ENCODE peak calls at places on chromosomes 4 and X, in ten cellular contexts. U is activated effector memory CD4-positive, alpha-beta T cell treated with Interleukin-2 at 50 U/mL for 16 hours; M is skeletal muscle cell; O is AG20443; B is NB4; H is aorta; X is pancreas; S is heart right ventricle; K is left ventricle myocardium inferior; F is stimulated activated CD4-positive, alpha-beta T cell treated with anti-CD3 and anti-CD28 coated beads, Interleukin-12 subunit alpha, Interleukin-12 subunit beta, amount 100 ng/mL, for 24 hours. V is an unnamed sample.

GRCh38 chrX:13469963-13470679 is 99.3 kb upstream of the EGFL6 start:
- DNase-seq in M (no peak), X (no peak), B (no peak), S (no peak), U (no peak), H (no peak), K (no peak), F (no peak), O (peak), V (no peak)

GRCh38 chr4:184792950-184793555 is 32.7 kb downstream of the ACSL1 start:
- DNase-seq in X (no peak), M (peak), F (peak), U (no peak), O (peak), H (no peak), B (peak), S (no peak), K (no peak), V (peak)

GRCh38 chr4:91325495-91325894 is 978.3 kb upstream of the GRID2 start:
- DNase-seq in H (no peak), O (no peak), S (no peak), U (no peak), B (no peak), K (no peak), X (no peak), M (peak), F (no peak), V (no peak)

GRCh38 chr4:40149960-40150385 is 46.9 kb upstream of the RHOH start:
- DNase-seq in U (peak), B (peak), S (no peak), K (peak), O (peak), H (no peak), F (peak), X (peak), M (peak), V (peak)

GRCh38 chr4:18366762-18367358 is 345.3 kb upstream of the LCORL start:
- DNase-seq in S (no peak), M (peak), O (no peak), F (no peak), U (no peak), X (no peak), K (no peak), H (no peak), B (peak), V (peak)

GRCh38 chr4:111605111-111605510 is 540.1 kb upstream of the FAM241A start:
- DNase-seq in S (no peak), F (no peak), M (no peak), X (no peak), U (no peak), B (no peak), K (no peak), O (no peak), H (no peak), V (no peak)

GRCh38 chr4:143538979-143539669 is 25.6 kb downstream of the SMARCA5 start:
- DNase-seq in O (no peak), H (no peak), X (no peak), U (no peak), B (no peak), K (no peak), F (no peak), M (no peak), S (no peak), V (no peak)

GRCh38 chr4:95231713-95232112 is 317.1 kb downstream of the UNC5C start:
- DNase-seq in F (no peak), O (no peak), U (no peak), S (no peak), M (no peak), B (no peak), X (no peak), H (no peak), K (no peak), V (no peak)

GRCh38 chrX:108036298-108036973 is 8.4 kb upstream of the VSIG1 start:
- DNase-seq in X (no peak), B (peak), O (no peak), K (no peak), M (peak), S (no peak), F (no peak), U (no peak), H (no peak), V (no peak)

GRCh38 chr4:168128601-168129000 is 36.3 kb downstream of the ANXA10 start:
- DNase-seq in H (no peak), K (no peak), X (no peak), S (no peak), M (no peak), F (no peak), O (no peak), U (no peak), B (no peak), V (no peak)

GRCh38 chr4:100504086-100504874 is 13.5 kb downstream of the EMCN start:
- DNase-seq in H (no peak), X (no peak), B (no peak), F (no peak), S (no peak), O (no peak), U (no peak), K (no peak), M (no peak), V (no peak)

GRCh38 chrX:13212191-13212651 is 107.6 kb downstream of the ATXN3L start:
- DNase-seq in O (no peak), H (no peak), B (peak), M (no peak), S (no peak), K (peak), U (no peak), X (no peak), F (no peak), V (peak)

GRCh38 chrX:115268421-115268820 is 21.1 kb upstream of the LUZP4 start:
- DNase-seq in S (no peak), K (no peak), X (no peak), O (no peak), U (no peak), H (no peak), B (peak), M (no peak), F (no peak), V (no peak)

GRCh38 chr4:73343432-73343831 is 60.7 kb upstream of the ALB start:
- DNase-seq in F (no peak), B (no peak), U (no peak), H (no peak), X (no peak), O (no peak), S (no peak), M (no peak), K (no peak), V (no peak)

GRCh38 chr4:41678951-41679350 is 69.6 kb downstream of the PHOX2B start:
- DNase-seq in X (no peak), F (no peak), K (no peak), H (no peak), M (no peak), O (no peak), B (no peak), U (no peak), S (no peak), V (no peak)

GRCh38 chrX:8731579-8732395 is at the start of gene ANOS1:
- DNase-seq in K (peak), F (no peak), M (no peak), B (no peak), X (peak), H (peak), U (no peak), S (peak), O (no peak), V (no peak)

GRCh38 chrX:2685886-2686285 is 5.2 kb upstream of the CD99 start:
- DNase-seq in M (no peak), S (no peak), H (no peak), U (no peak), X (no peak), O (no peak), B (no peak), F (no peak), K (no peak), V (no peak)

GRCh38 chrX:22534643-22535042 is 261.9 kb downstream of the CBLL2 start:
- DNase-seq in M (peak), B (no peak), H (peak), U (no peak), O (peak), X (no peak), S (peak), F (no peak), K (peak), V (no peak)

GRCh38 chr4:120694973-120695372 is 227.6 kb downstream of the PRDM5 start:
- DNase-seq in K (no peak), X (peak), M (peak), U (no peak), F (no peak), S (no peak), B (no peak), H (no peak), O (no peak), V (no peak)

GRCh38 chrX:37347420-37347819 is 1.7 kb upstream of the PRRG1 start:
- DNase-seq in U (no peak), M (peak), X (no peak), F (no peak), H (no peak), K (no peak), S (no peak), B (peak), O (peak), V (peak)

GRCh38 chrX:42778096-42778495 is at the start of gene PPP1R2C:
- DNase-seq in H (no peak), F (no peak), S (no peak), U (no peak), M (no peak), K (no peak), O (no peak), B (no peak), X (no peak), V (no peak)

GRCh38 chr4:13701937-13702446 is 74.5 kb upstream of the BOD1L1 start:
- DNase-seq in F (no peak), S (no peak), X (no peak), O (peak), U (no peak), H (no peak), B (peak), K (no peak), M (no peak), V (peak)

GRCh38 chrX:318739-319578 is at the start of gene GTPBP6:
- DNase-seq in X (peak), S (peak), U (peak), B (peak), F (peak), H (peak), M (peak), O (peak), K (peak), V (no peak)

GRCh38 chr4:89056953-89057398 is at the start of gene FAM13A:
- DNase-seq in S (peak), B (peak), M (peak), X (peak), K (peak), O (peak), F (no peak), U (no peak), H (peak), V (peak)

GRCh38 chr4:26779674-26780073 is 81.0 kb upstream of the STIM2 start:
- DNase-seq in B (peak), H (no peak), S (no peak), F (no peak), U (no peak), M (peak), K (no peak), O (peak), X (no peak), V (no peak)

GRCh38 chrX:40628506-40628905 is 5.3 kb downstream of the MPC1L start:
- DNase-seq in B (peak), X (no peak), F (no peak), U (no peak), K (no peak), S (no peak), O (no peak), M (no peak), H (no peak), V (peak)

GRCh38 chrX:46882266-46882665 is 30.0 kb upstream of the JADE3 start:
- DNase-seq in O (no peak), K (no peak), U (no peak), F (no peak), M (no peak), X (no peak), B (no peak), H (no peak), S (no peak), V (no peak)

GRCh38 chr4:40842318-40842717 is 92.6 kb downstream of the NSUN7 start:
- DNase-seq in U (no peak), F (no peak), X (no peak), M (no peak), B (no peak), S (no peak), H (no peak), O (no peak), K (no peak), V (peak)

GRCh38 chrX:50206753-50207152 is 2.2 kb downstream of the CCNB3 start:
- DNase-seq in S (no peak), B (no peak), M (no peak), K (no peak), U (no peak), X (no peak), H (no peak), O (no peak), F (no peak), V (no peak)

GRCh38 chrX:68894513-68895338 is 65.9 kb downstream of the EFNB1 start:
- DNase-seq in X (peak), U (no peak), K (peak), B (peak), O (peak), S (peak), M (no peak), F (no peak), H (peak), V (peak)

GRCh38 chrX:69285881-69286545 is 120.8 kb upstream of the PJA1 start:
- DNase-seq in U (peak), F (peak), S (peak), B (peak), M (no peak), H (peak), O (peak), K (peak), X (peak), V (no peak)

GRCh38 chr4:168304744-168305459 is 13.7 kb downstream of the DDX60 start:
- DNase-seq in X (no peak), H (no peak), U (no peak), M (peak), B (no peak), F (no peak), O (peak), K (no peak), S (no peak), V (no peak)

GRCh38 chr4:116427666-116428065 is 657.7 kb downstream of the TRAM1L1 start:
- DNase-seq in S (no peak), F (no peak), U (no peak), X (no peak), M (no peak), K (no peak), O (no peak), H (no peak), B (no peak), V (no peak)

GRCh38 chr4:83328486-83328885 is 6.2 kb downstream of the HPSE start:
- DNase-seq in O (peak), F (no peak), B (peak), S (no peak), M (no peak), H (no peak), U (no peak), K (no peak), X (no peak), V (peak)

GRCh38 chr4:169256101-169256612 is 14.6 kb downstream of the SH3RF1 start:
- DNase-seq in X (no peak), H (no peak), M (no peak), U (no peak), F (no peak), K (no peak), O (no peak), S (no peak), B (no peak), V (no peak)

GRCh38 chr4:128338634-128339355 is 51.2 kb upstream of the PGRMC2 start:
- DNase-seq in X (no peak), B (no peak), M (peak), U (no peak), F (no peak), O (peak), K (no peak), S (no peak), H (no peak), V (no peak)

GRCh38 chr4:8371251-8371995 is 69.1 kb downstream of the ACOX3 start:
- DNase-seq in K (no peak), X (no peak), M (no peak), H (peak), O (no peak), S (no peak), B (no peak), U (no peak), F (no peak), V (no peak)

GRCh38 chrX:7133036-7133412 is 14.5 kb upstream of the STS start:
- DNase-seq in H (no peak), K (peak), F (no peak), U (no peak), X (no peak), B (no peak), M (no peak), S (peak), O (no peak), V (peak)

GRCh38 chr4:173217727-173218126 is 49.1 kb downstream of the GALNT7 start:
- DNase-seq in O (no peak), K (no peak), U (no peak), M (peak), B (peak), F (no peak), S (no peak), H (no peak), X (no peak), V (no peak)